ENCODE peak calls at places on chromosome 14, in eight cellular contexts. P is A673, O is tibial artery, M is heart left ventricle, K is mesendoderm, X is cardiac muscle cell, L is Peyer's patch, I is mesenchymal stem cell. A is an unnamed sample.
A peak's percentile ranks its signal among the peaks of the same experiment; 100 is the strongest.

GRCh38 chr14:41749425-41749824 is 142.7 kb downstream of the LRFN5 start:
- DNase-seq in P (peak; percentile 49), O (no peak), M (no peak), K (no peak), X (no peak), L (no peak), I (peak; percentile 51), A (no peak)

GRCh38 chr14:104202259-104203070 is 64.1 kb downstream of the KIF26A start:
- DNase-seq in P (peak; percentile 88), O (no peak), M (no peak), K (no peak), X (no peak), L (no peak), I (no peak), A (no peak)

GRCh38 chr14:64434528-64434927 is 30.8 kb upstream of the AKAP5 start:
- DNase-seq in P (no peak), O (no peak), M (no peak), K (no peak), X (peak; percentile 58), L (no peak), I (peak; percentile 43), A (no peak)

GRCh38 chr14:49970474-49971147 is 77.7 kb downstream of the ARF6 start:
- DNase-seq in P (peak; percentile 33), O (no peak), M (no peak), K (no peak), X (peak; percentile 28), L (no peak), I (peak; percentile 64), A (no peak)

GRCh38 chr14:64704743-64705405 is 650 bp downstream of the PLEKHG3 start:
- DNase-seq in P (peak; percentile 40), O (peak; percentile 46), M (peak; percentile 74), K (peak; percentile 39), X (peak; percentile 58), L (peak; percentile 72), I (peak; percentile 56), A (no peak)

GRCh38 chr14:75559045-75559444 is 19.4 kb upstream of the FLVCR2 start:
- DNase-seq in P (no peak), O (no peak), M (no peak), K (no peak), X (no peak), L (no peak), I (no peak), A (no peak)

GRCh38 chr14:88791629-88792571 is 853 bp downstream of the EML5 start:
- DNase-seq in P (no peak), O (peak; percentile 29), M (no peak), K (peak; percentile 6), X (peak; percentile 8), L (peak; percentile 55), I (no peak), A (peak; percentile 21)

GRCh38 chr14:76647699-76648298 is 113.5 kb upstream of the VASH1 start:
- DNase-seq in P (peak; percentile 72), O (no peak), M (no peak), K (peak; percentile 71), X (peak; percentile 78), L (no peak), I (peak; percentile 41), A (no peak)

GRCh38 chr14:90288646-90289355 is 32.4 kb downstream of the PSMC1 start:
- DNase-seq in P (no peak), O (no peak), M (no peak), K (no peak), X (peak; percentile 45), L (no peak), I (no peak), A (no peak)

GRCh38 chr14:79281244-79282199 is 929.8 kb downstream of the DIO2 start:
- DNase-seq in P (no peak), O (no peak), M (no peak), K (peak; percentile 65), X (peak; percentile 34), L (no peak), I (no peak), A (no peak)

GRCh38 chr14:30551460-30551859 is 7.5 kb upstream of the G2E3 start:
- DNase-seq in P (no peak), O (no peak), M (no peak), K (no peak), X (no peak), L (no peak), I (no peak), A (no peak)

GRCh38 chr14:51607677-51608076 is 44.0 kb upstream of the FRMD6 start:
- DNase-seq in P (no peak), O (no peak), M (no peak), K (no peak), X (no peak), L (no peak), I (no peak), A (no peak)

GRCh38 chr14:64806202-64806861 is 73.4 kb downstream of the SPTB start:
- DNase-seq in P (no peak), O (no peak), M (no peak), K (no peak), X (no peak), L (no peak), I (peak; percentile 83), A (no peak)

GRCh38 chr14:76919431-76919810 is 93.2 kb downstream of the LRRC74A start:
- DNase-seq in P (no peak), O (no peak), M (no peak), K (no peak), X (no peak), L (no peak), I (no peak), A (no peak)

DNA sequence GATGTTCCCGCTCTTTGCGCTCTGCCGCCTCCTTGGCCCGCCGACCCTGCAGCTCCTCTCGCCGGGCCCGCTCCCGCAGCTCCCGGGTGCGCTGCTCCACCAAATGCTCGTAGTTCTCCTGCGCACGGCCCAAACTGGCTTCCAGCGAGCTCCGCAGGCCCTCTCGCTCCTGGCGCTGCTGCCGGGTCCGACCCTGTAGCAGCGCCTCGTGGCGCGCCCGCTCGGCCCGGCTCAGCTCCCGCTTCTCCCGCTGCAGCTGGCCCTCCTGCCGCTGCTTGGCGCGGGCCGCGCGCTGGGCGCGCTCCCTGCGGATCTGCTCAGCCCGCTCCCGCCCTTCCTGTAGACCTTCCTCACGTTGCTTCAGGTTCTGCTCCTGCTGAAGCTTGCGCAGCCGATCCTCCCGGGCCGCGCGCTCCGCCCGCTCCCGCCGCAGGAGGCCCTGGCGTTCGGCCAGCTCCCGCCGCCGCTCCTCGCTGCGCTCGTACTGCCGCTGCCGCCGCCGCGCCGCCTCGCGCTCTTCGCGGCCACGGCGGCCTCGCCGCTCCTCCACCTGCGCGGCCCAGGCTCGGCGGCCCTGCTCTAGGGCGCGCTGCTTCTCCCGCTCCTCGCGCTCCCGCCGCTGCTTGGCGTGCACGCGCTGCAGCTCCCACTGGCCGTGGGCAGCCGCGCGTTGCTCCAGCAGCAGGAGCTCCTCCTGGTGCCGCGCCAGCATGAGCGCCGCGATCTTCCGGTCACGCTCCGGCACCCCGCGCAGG is 2.6 kb downstream of the CCDC177 start:
- DNase-seq in P (peak; percentile 59), O (no peak), M (no peak), K (no peak), X (peak; percentile 72), L (peak; percentile 55), I (no peak), A (no peak)
- H3K4me3 ChIP-seq in P (peak overlapping the region; percentile 38), O (peak overlapping the region; percentile 54), M (peak overlapping the region; percentile 54), K (no peak overlapping the region), X (peak overlapping the region; percentile 24), L (peak overlapping the region; percentile 53), I (peak overlapping the region; percentile 53), A (peak overlapping the region; percentile 47)

GRCh38 chr14:23163830-23164229 is 19.6 kb downstream of the SLC7A8 start:
- DNase-seq in P (no peak), O (no peak), M (no peak), K (no peak), X (no peak), L (no peak), I (no peak), A (no peak)

GRCh38 chr14:23164250-23164649 is 19.2 kb downstream of the SLC7A8 start:
- DNase-seq in P (no peak), O (no peak), M (no peak), K (no peak), X (no peak), L (no peak), I (no peak), A (no peak)

GRCh38 chr14:23162800-23163199 is 20.7 kb downstream of the SLC7A8 start:
- DNase-seq in P (no peak), O (no peak), M (no peak), K (no peak), X (no peak), L (no peak), I (no peak), A (no peak)

GRCh38 chr14:23160924-23161522 is 22.4 kb downstream of the SLC7A8 start:
- DNase-seq in P (peak; percentile 69), O (peak; percentile 36), M (peak; percentile 62), K (peak; percentile 89), X (no peak), L (no peak), I (peak; percentile 86), A (no peak)

DNA sequence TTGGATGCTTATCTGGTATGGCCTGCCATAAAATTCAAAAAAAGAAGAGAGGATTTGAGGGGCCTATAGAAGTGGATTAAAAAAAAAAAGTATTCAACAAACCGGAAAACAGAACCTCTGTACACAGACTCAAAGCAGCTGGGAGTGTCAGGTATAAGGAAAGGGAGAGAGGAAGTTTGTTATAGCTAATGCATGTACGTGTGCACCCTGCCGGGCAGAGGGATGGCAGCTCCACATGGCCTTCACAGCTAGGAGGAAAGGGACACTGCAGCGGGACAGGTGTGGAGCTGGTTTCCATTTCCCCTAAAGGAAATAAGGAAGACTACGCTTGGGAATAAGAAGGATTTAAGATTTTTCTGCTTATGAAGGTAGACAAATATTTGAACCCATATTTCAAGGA is 21.5 kb downstream of the SLC7A8 start:
- DNase-seq in P (no peak), O (no peak), M (no peak), K (no peak), X (no peak), L (no peak), I (no peak), A (no peak)
- H3K27ac ChIP-seq in P (no peak overlapping the region), O (no peak overlapping the region), M (no peak overlapping the region), K (no peak overlapping the region), X (no peak overlapping the region), L (peak overlapping the region; percentile 12), I (no peak overlapping the region), A (peak overlapping the region; percentile 22)

GRCh38 chr14:91366749-91367148 is 50.9 kb downstream of the CCDC88C start:
- DNase-seq in P (no peak), O (no peak), M (no peak), K (no peak), X (no peak), L (no peak), I (no peak), A (no peak)
- H3K4me3 ChIP-seq in P (no peak overlapping the region), O (no peak overlapping the region), M (no peak overlapping the region), K (no peak overlapping the region), X (no peak overlapping the region), L (no peak overlapping the region), I (no peak overlapping the region), A (no peak overlapping the region)

DNA sequence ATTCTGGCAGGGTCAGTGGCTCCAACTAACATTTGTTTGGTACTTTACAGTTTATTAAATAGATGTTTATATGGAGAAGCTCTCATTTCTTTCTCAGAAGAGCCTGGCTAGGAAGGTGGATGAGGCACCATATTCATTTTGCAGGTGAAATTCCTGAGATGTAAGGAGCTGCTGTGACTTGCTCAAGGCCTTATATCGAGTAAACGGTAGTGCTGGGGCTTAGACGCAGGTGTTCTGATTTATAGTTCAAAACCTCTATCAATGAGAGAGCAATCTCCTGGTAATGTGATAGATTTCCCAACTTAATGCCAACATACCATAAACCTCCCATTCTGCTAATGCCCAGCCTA is 42.3 kb downstream of the DAD1 start:
- DNase-seq in P (no peak), O (no peak), M (no peak), K (no peak), X (no peak), L (no peak), I (no peak), A (no peak)
- H3K27ac ChIP-seq in P (peak overlapping the region; percentile 82), O (peak overlapping the region; percentile 66), M (peak overlapping the region; percentile 61), K (peak overlapping the region; percentile 38), X (no peak overlapping the region), L (peak overlapping the region; percentile 81), I (peak overlapping the region; percentile 73), A (no peak overlapping the region)

GRCh38 chr14:68796418-68797101 is 3.7 kb upstream of the ZFP36L1 start:
- DNase-seq in P (no peak), O (no peak), M (no peak), K (peak; percentile 65), X (no peak), L (no peak), I (peak; percentile 71), A (no peak)
- H3K4me3 ChIP-seq in P (peak overlapping the region; percentile 74), O (peak overlapping the region; percentile 88), M (peak overlapping the region; percentile 85), K (peak overlapping the region; percentile 16), X (peak overlapping the region; percentile 77), L (peak overlapping the region; percentile 96), I (peak overlapping the region; percentile 88), A (peak overlapping the region; percentile 83)

A was measured in dorsolateral prefrontal cortex.